ENCODE peak calls at places on chromosomes 6 and 20, in ten cellular contexts. Z is SJSA1, U is body of pancreas, S is psoas muscle, Q is gastrocnemius medialis, E is spleen, X is neuronal stem cell, O is ascending aorta, G is aorta, Y is PC-3. J is an unnamed sample.

GRCh38 chr20:20366896-20367680 is 816 bp upstream of the INSM1 start:
- DNase-seq in U (no peak), S (no peak), O (no peak), G (no peak), Q (no peak), E (no peak), Z (no peak), Y (no peak), X (peak), J (no peak)

GRCh38 chr6:113031591-113031990 is 684.5 kb downstream of the RFPL4B start:
- DNase-seq in X (no peak), Q (no peak), E (no peak), O (no peak), G (no peak), Y (no peak), S (no peak), U (no peak), Z (no peak), J (no peak)

GRCh38 chr20:39117486-39117885 is 155.3 kb downstream of the DHX35 start:
- DNase-seq in Z (no peak), O (no peak), S (no peak), G (no peak), Q (no peak), U (no peak), Y (peak), X (no peak), E (no peak), J (no peak)

GRCh38 chr6:15573376-15573775 is 89.5 kb downstream of the DTNBP1 start:
- DNase-seq in U (no peak), Y (no peak), S (no peak), Q (no peak), O (no peak), Z (no peak), E (no peak), G (no peak), X (no peak), J (no peak)

GRCh38 chr6:83861077-83861476 is 1.6 kb downstream of the CYB5R4 start:
- DNase-seq in Y (no peak), O (no peak), Q (no peak), Z (no peak), U (no peak), G (no peak), S (no peak), E (no peak), X (no peak), J (no peak)

GRCh38 chr6:235763-236360 is 56.4 kb upstream of the DUSP22 start:
- DNase-seq in O (no peak), G (no peak), E (no peak), Z (no peak), Y (no peak), U (no peak), S (no peak), Q (no peak), X (no peak), J (no peak)

GRCh38 chr6:7241709-7242645 is 71.0 kb downstream of the SSR1 start:
- DNase-seq in G (peak), X (no peak), U (peak), Q (no peak), E (no peak), Z (peak), Y (peak), S (no peak), O (no peak), J (no peak)

GRCh38 chr6:46053034-46053933 is 37.6 kb upstream of the CLIC5 start:
- DNase-seq in X (no peak), E (no peak), O (no peak), Z (no peak), G (no peak), Y (no peak), U (no peak), Q (peak), S (no peak), J (no peak)

GRCh38 chr6:18212231-18212630 is 52.1 kb downstream of the DEK start:
- DNase-seq in G (no peak), E (no peak), U (no peak), Q (no peak), O (no peak), X (no peak), Y (no peak), S (no peak), Z (no peak), J (no peak)

GRCh38 chr6:25366785-25367657 is 87.8 kb downstream of the CARMIL1 start:
- DNase-seq in G (no peak), E (no peak), X (no peak), Y (peak), S (no peak), Q (no peak), U (no peak), Z (no peak), O (no peak), J (no peak)

GRCh38 chr6:29965873-29966601 is 23.7 kb downstream of the HLA-A start:
- DNase-seq in U (peak), Q (peak), X (no peak), E (peak), O (peak), Z (peak), Y (peak), S (peak), G (peak), J (no peak)

GRCh38 chr6:169220068-169220964 is 33.3 kb downstream of the THBS2 start:
- DNase-seq in Q (no peak), G (no peak), O (no peak), Z (no peak), Y (no peak), X (no peak), S (no peak), U (no peak), E (no peak), J (no peak)

GRCh38 chr6:130020106-130020851 is 1.9 kb downstream of the L3MBTL3 start:
- DNase-seq in S (peak), E (peak), Z (no peak), G (peak), O (no peak), U (peak), X (peak), Y (no peak), Q (no peak), J (no peak)

GRCh38 chr6:87277123-87277522 is 45.3 kb upstream of the SMIM8 start:
- DNase-seq in X (no peak), Z (no peak), E (no peak), S (no peak), O (no peak), Y (peak), G (no peak), U (no peak), Q (no peak), J (no peak)

GRCh38 chr20:60365882-60366281 is 407.7 kb downstream of the CDH26 start:
- DNase-seq in Y (no peak), U (no peak), S (no peak), Z (no peak), Q (no peak), E (no peak), X (no peak), G (no peak), O (no peak), J (no peak)

GRCh38 chr6:131819507-131820228 is 11.8 kb downstream of the ENPP1 start:
- DNase-seq in Z (no peak), S (no peak), U (no peak), Y (no peak), G (no peak), X (no peak), Q (no peak), O (no peak), E (no peak), J (peak)

GRCh38 chr6:149015224-149015876 is 268.5 kb downstream of the UST start:
- DNase-seq in X (no peak), U (no peak), Y (peak), E (no peak), Z (no peak), S (no peak), G (no peak), Q (no peak), O (no peak), J (no peak)

GRCh38 chr6:122063761-122064160 is 335.7 kb upstream of the HSF2 start:
- DNase-seq in S (no peak), U (no peak), Z (no peak), X (no peak), E (no peak), Q (no peak), G (no peak), Y (no peak), O (no peak), J (no peak)

GRCh38 chr6:72950114-72950860 is 275.0 kb downstream of the KHDC1L start:
- DNase-seq in Y (peak), X (no peak), E (no peak), Q (peak), O (no peak), Z (no peak), U (no peak), G (no peak), S (no peak), J (peak)

GRCh38 chr6:160428069-160428430 is 79.9 kb downstream of the SLC22A3 start:
- DNase-seq in S (peak), E (no peak), G (peak), Q (peak), Y (no peak), O (no peak), Z (no peak), X (no peak), U (peak), J (no peak)

GRCh38 chr6:106085687-106085983 is 501 bp upstream of the PRDM1 start:
- DNase-seq in E (no peak), U (no peak), X (no peak), Y (no peak), Q (no peak), S (no peak), Z (no peak), O (no peak), G (no peak), J (no peak)

GRCh38 chr20:32507998-32508774 is 76.9 kb downstream of the NOL4L start:
- DNase-seq in Y (no peak), X (no peak), S (no peak), Z (no peak), U (no peak), E (no peak), O (no peak), G (peak), Q (no peak), J (no peak)

GRCh38 chr6:156557269-156557885 is 219.8 kb upstream of the ARID1B start:
- DNase-seq in E (peak), Y (peak), G (peak), Z (peak), U (peak), O (no peak), S (no peak), X (no peak), Q (no peak), J (no peak)

GRCh38 chr6:132153221-132153896 is 202.2 kb upstream of the CCN2 start:
- DNase-seq in G (no peak), X (no peak), E (no peak), Y (peak), U (no peak), Z (peak), Q (no peak), S (no peak), O (no peak), J (peak)

DNA sequence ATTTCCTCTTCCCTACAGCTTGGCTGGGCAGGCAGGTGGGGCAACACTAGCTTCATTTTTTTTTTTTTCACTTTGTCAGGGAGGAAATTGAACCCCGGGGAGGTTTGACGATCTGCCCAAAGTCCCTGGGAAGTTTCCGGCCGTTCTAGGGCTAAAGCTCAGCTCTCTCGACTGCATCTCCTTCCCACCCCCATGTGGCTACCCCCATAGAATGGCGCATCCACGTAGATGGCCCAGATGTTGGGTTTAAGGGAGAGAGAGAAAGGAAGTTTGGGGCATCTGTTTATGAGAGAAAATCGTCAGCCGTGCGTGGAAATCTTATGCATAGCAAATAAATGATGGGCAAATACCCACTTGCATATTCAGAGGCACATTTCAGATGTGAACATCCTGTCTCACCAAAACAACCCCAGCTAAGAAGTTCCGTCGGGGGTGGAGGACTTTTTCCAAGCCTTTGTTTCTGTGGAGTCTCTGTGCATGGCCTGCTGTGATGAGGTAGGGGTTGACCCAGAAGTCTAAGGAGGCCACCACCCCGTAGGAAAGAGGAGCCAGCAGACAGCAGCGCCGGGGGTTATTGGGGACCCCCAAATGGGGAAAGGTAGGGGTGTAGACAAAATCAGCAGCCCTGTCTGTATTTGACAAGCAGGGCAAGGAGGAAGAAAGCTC is 40.5 kb upstream of the ZNF831 start:
- DNase-seq in G (no peak), U (no peak), X (no peak), O (no peak), E (peak), Q (no peak), Z (no peak), S (no peak), Y (no peak), J (no peak)
- H3K4me3 ChIP-seq in G (no peak), U (no peak), X (no peak), O (no peak), E (peak), Q (no peak), Z (no peak), S (no peak), Y (no peak), J (no peak)

GRCh38 chr20:3204124-3204794 is at the start of gene DDRGK1:
- DNase-seq in Y (peak), S (peak), O (peak), G (peak), Z (peak), Q (peak), X (peak), E (peak), U (peak), J (peak)
- H3K27ac ChIP-seq in Y (peak), S (peak), O (peak), G (no peak), Z (no peak), Q (peak), X (peak), E (peak), U (peak), J (peak)

GRCh38 chr6:11233936-11234573 is 1.6 kb upstream of the NEDD9 start:
- DNase-seq in U (no peak), Y (no peak), G (no peak), O (no peak), S (no peak), Z (no peak), Q (no peak), E (no peak), X (no peak), J (no peak)
- H3K4me3 ChIP-seq in U (no peak), Y (no peak), G (no peak), O (no peak), S (no peak), Z (no peak), Q (no peak), E (no peak), X (no peak), J (no peak)

DNA sequence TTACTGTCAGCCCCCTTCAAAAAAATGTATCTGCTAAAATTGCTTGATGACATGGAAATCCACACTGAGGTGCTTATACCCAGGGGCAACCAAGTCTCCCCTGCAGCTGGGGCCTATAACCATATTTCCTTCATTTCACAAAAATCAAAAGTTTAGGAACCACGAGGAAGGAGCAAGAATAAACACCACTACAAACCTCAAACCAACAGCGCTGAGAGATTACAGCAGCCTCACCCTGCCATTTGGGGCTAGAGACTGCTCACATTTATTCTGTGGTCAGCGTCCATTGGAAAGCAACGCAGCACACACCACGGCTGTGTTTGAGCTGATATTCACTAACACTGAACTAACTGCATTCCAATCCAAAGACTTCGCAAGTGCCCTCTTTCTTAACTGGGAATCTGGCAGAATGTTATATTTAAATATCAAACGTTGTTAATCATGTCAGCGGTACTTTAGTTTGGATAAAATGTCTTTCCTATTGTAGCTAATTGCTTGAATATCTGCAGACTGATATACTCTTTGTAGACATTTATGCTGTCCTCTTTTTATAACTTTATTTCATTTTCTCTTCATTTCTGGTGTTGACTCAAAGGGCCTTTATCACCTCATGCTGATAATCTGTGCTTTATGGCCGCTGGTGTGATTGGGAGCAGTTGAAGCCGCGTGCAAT is 94.6 kb downstream of the FOXA2 start:
- DNase-seq in U (peak), G (no peak), Q (no peak), Z (no peak), X (no peak), O (no peak), Y (no peak), S (no peak), E (no peak), J (no peak)
- H3K27ac ChIP-seq in U (peak), G (no peak), Q (no peak), Z (no peak), X (no peak), O (no peak), Y (no peak), S (no peak), E (no peak), J (no peak)

GRCh38 chr20:62651285-62652021 is 9.2 kb downstream of the SLCO4A1 start:
- DNase-seq in X (no peak), E (peak), Q (no peak), Z (no peak), Y (no peak), G (peak), U (peak), S (peak), O (peak), J (no peak)

GRCh38 chr20:62649140-62649539 is 6.8 kb downstream of the SLCO4A1 start:
- DNase-seq in S (no peak), X (no peak), Y (no peak), E (no peak), G (no peak), Q (no peak), Z (no peak), O (no peak), U (no peak), J (no peak)

GRCh38 chr20:62652894-62653305 is 10.6 kb downstream of the SLCO4A1 start:
- DNase-seq in X (no peak), U (no peak), Y (no peak), Z (no peak), E (peak), Q (no peak), S (no peak), O (no peak), G (no peak), J (no peak)

GRCh38 chr20:62652051-62652893 is 10.0 kb downstream of the SLCO4A1 start:
- DNase-seq in Z (peak), E (peak), Y (peak), U (peak), G (peak), Q (peak), X (no peak), O (peak), S (peak), J (peak)

DNA sequence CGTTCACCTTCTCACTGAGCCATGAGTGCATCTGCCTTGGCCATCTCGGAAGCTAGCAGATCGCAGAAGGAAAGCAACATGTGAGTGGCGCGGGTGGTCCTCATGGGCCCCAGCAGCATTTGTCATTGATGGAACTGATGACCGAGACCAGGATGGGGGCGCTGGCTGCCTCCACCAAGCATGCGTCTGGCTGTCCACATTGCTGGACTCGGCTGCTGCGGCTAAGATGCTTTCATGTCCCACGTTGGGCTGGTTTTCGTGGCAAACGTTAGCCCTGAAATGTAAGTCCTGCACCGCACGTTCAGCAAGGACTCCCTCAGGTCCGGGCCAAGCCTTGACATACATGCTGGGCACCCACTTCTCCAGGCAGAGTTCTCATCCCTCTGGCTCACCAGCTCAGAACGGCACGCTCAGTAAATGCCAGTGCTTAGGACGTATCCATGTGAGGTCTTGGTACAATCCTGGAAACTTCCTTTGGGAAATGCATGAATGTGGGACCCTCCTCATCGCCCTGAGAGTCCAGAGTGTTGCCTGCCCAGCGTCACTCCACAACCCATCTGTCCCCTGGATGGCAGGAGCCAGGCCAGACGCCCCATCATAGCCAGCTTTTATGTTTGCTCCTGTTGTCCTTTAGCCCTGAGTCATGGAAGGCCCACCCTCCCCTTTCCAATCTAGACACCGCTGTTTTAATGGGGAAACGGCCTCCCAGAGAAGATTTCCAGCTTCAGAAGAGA is 8.4 kb downstream of the SLCO4A1 start:
- DNase-seq in Q (no peak), X (no peak), O (no peak), Y (no peak), E (no peak), G (no peak), S (no peak), Z (no peak), U (no peak), J (no peak)
- H3K4me3 ChIP-seq in Q (no peak), X (no peak), O (no peak), Y (peak), E (peak), G (no peak), S (no peak), Z (no peak), U (no peak), J (no peak)

J was measured in AG04450.